ENCODE peak calls at places on chromosomes 12 and 14, in ten cellular contexts. M is tibial nerve; A is iris pigment epithelial cell; B is glutamatergic neuron; E is NCI-H2029; D is activated CD4-positive, alpha-beta T cell treated with anti-CD3 and anti-CD28 coated beads for 4 hours; O is non-pigmented ciliary epithelial cell; R is stimulated activated CD4-positive, alpha-beta T cell treated with anti-CD3 and anti-CD28 coated beads, Interleukin-4, amount 100 ng/mL, for 4 hours; W is DMS153; N is GM12865. S is an unnamed sample.

GRCh38 chr14:69695664-69696527 is 71.0 kb upstream of the SRSF5 start:
- DNase-seq in M (no peak), A (peak), B (no peak), E (peak), D (no peak), O (no peak), R (no peak), W (peak), N (peak), S (no peak)

GRCh38 chr14:28635387-28635786 is 131.2 kb upstream of the FOXG1 start:
- DNase-seq in M (peak), A (peak), B (no peak), E (no peak), D (no peak), O (no peak), R (no peak), W (peak), N (peak), S (no peak)

GRCh38 chr12:41250748-41251147 is 62.6 kb downstream of the PDZRN4 start:
- DNase-seq in M (peak), A (peak), B (no peak), E (no peak), D (no peak), O (no peak), R (no peak), W (no peak), N (peak), S (no peak)

GRCh38 chr14:99424306-99424877 is 56.3 kb downstream of the SETD3 start:
- DNase-seq in M (no peak), A (no peak), B (no peak), E (no peak), D (no peak), O (no peak), R (no peak), W (no peak), N (no peak), S (no peak)

GRCh38 chr14:70665448-70666363 is 24.0 kb downstream of the TTC9 start:
- DNase-seq in M (no peak), A (no peak), B (no peak), E (peak), D (no peak), O (no peak), R (no peak), W (peak), N (peak), S (no peak)

GRCh38 chr12:104929926-104930325 is 28.2 kb downstream of the SLC41A2 start:
- DNase-seq in M (no peak), A (no peak), B (no peak), E (no peak), D (no peak), O (no peak), R (no peak), W (no peak), N (no peak), S (no peak)

GRCh38 chr12:64889434-64890216 is 65.2 kb downstream of the TBC1D30 start:
- DNase-seq in M (no peak), A (no peak), B (no peak), E (no peak), D (no peak), O (no peak), R (no peak), W (no peak), N (no peak), S (no peak)

GRCh38 chr12:57135939-57136338 is 7.7 kb downstream of the LRP1 start:
- DNase-seq in M (no peak), A (no peak), B (no peak), E (no peak), D (no peak), O (no peak), R (no peak), W (no peak), N (no peak), S (no peak)

GRCh38 chr14:104870368-104871144 is 5.5 kb downstream of the CEP170B start:
- DNase-seq in M (no peak), A (no peak), B (peak), E (no peak), D (peak), O (no peak), R (peak), W (no peak), N (no peak), S (no peak)

GRCh38 chr14:71726639-71727085 is 205.6 kb upstream of the RGS6 start:
- DNase-seq in M (no peak), A (no peak), B (no peak), E (no peak), D (no peak), O (no peak), R (no peak), W (no peak), N (no peak), S (no peak)

GRCh38 chr12:120064054-120064940 is 52.3 kb downstream of the RAB35 start:
- DNase-seq in M (no peak), A (no peak), B (no peak), E (no peak), D (no peak), O (no peak), R (no peak), W (no peak), N (no peak), S (no peak)

GRCh38 chr14:64232095-64232830 is 61.9 kb downstream of the ESR2 start:
- DNase-seq in M (no peak), A (peak), B (no peak), E (no peak), D (no peak), O (peak), R (no peak), W (no peak), N (peak), S (no peak)

GRCh38 chr12:26651566-26652188 is 181.3 kb downstream of the ITPR2 start:
- DNase-seq in M (peak), A (peak), B (peak), E (peak), D (peak), O (no peak), R (no peak), W (peak), N (peak), S (no peak)

GRCh38 chr14:77106666-77107065 is 8.6 kb downstream of the CIPC start:
- DNase-seq in M (no peak), A (no peak), B (no peak), E (no peak), D (no peak), O (no peak), R (no peak), W (no peak), N (no peak), S (no peak)

GRCh38 chr14:95489163-95489887 is 27.1 kb downstream of the SYNE3 start:
- DNase-seq in M (peak), A (no peak), B (no peak), E (no peak), D (no peak), O (no peak), R (no peak), W (no peak), N (no peak), S (no peak)

GRCh38 chr14:58466459-58466858 is 38.9 kb downstream of the KIAA0586 start:
- DNase-seq in M (no peak), A (no peak), B (no peak), E (no peak), D (no peak), O (no peak), R (no peak), W (no peak), N (no peak), S (no peak)

GRCh38 chr14:105119410-105120025 is 49.1 kb downstream of the JAG2 start:
- DNase-seq in M (no peak), A (no peak), B (no peak), E (no peak), D (no peak), O (no peak), R (no peak), W (no peak), N (no peak), S (no peak)

GRCh38 chr12:74449872-74450271 is 87.8 kb upstream of the ATXN7L3B start:
- DNase-seq in M (no peak), A (peak), B (no peak), E (no peak), D (no peak), O (peak), R (no peak), W (no peak), N (no peak), S (no peak)

GRCh38 chr12:25130741-25131188 is 64.2 kb downstream of the DNAI7 start:
- DNase-seq in M (no peak), A (peak), B (no peak), E (peak), D (no peak), O (no peak), R (no peak), W (no peak), N (peak), S (no peak)

GRCh38 chr14:99986416-99986815 is 78.8 kb upstream of the EVL start:
- DNase-seq in M (no peak), A (no peak), B (no peak), E (no peak), D (no peak), O (no peak), R (no peak), W (no peak), N (no peak), S (no peak)

GRCh38 chr12:94033767-94034166 is 114.6 kb upstream of the PLXNC1 start:
- DNase-seq in M (no peak), A (no peak), B (no peak), E (no peak), D (no peak), O (no peak), R (no peak), W (no peak), N (no peak), S (no peak)

GRCh38 chr12:20822415-20822814 is 11.9 kb downstream of the SLCO1B3 start:
- DNase-seq in M (no peak), A (no peak), B (no peak), E (no peak), D (no peak), O (no peak), R (no peak), W (no peak), N (no peak), S (no peak)

GRCh38 chr14:49526101-49526500 is 60.1 kb downstream of the RPS29 start:
- DNase-seq in M (no peak), A (no peak), B (no peak), E (no peak), D (no peak), O (no peak), R (no peak), W (no peak), N (no peak), S (no peak)

GRCh38 chr14:76697246-76697645 is 64.0 kb upstream of the VASH1 start:
- DNase-seq in M (no peak), A (no peak), B (peak), E (no peak), D (no peak), O (no peak), R (no peak), W (no peak), N (no peak), S (no peak)

GRCh38 chr12:64385468-64385867 is 5.1 kb downstream of the C12orf56 start:
- DNase-seq in M (no peak), A (peak), B (no peak), E (no peak), D (peak), O (peak), R (peak), W (no peak), N (no peak), S (no peak)

GRCh38 chr12:57738661-57739237 is at the start of gene AGAP2:
- DNase-seq in M (no peak), A (no peak), B (peak), E (no peak), D (no peak), O (no peak), R (no peak), W (no peak), N (no peak), S (no peak)

S was measured in omental fat pad.